ENCODE peak calls at places on chromosomes 12 and 14, in five cellular contexts. Y is PC-9, R is fibroblast of pulmonary artery, Q is esophagus squamous epithelium, X is foreskin fibroblast. F is an unnamed sample.

GRCh38 chr12:18250313-18250916 is 10.9 kb upstream of the PIK3C2G start:
- DNase-seq in R (peak), Y (no peak), X (peak), Q (no peak), F (no peak)

GRCh38 chr14:55026441-55026792 is 482 bp downstream of the WDHD1 start:
- DNase-seq in R (no peak), Y (peak), Q (no peak), X (no peak), F (no peak)

GRCh38 chr12:102960766-102961487 is 3.5 kb downstream of the ASCL1 start:
- DNase-seq in Q (no peak), X (no peak), R (no peak), Y (no peak), F (no peak)

GRCh38 chr12:52006726-52007157 is at the start of gene TAMALIN:
- DNase-seq in Q (no peak), R (peak), Y (no peak), X (no peak), F (no peak)

GRCh38 chr12:97701901-97702300 is 239.3 kb downstream of the RMST start:
- DNase-seq in X (no peak), Q (no peak), R (no peak), Y (peak), F (no peak)

GRCh38 chr12:27491226-27491625 is 32.8 kb upstream of the PPFIBP1 start:
- DNase-seq in Y (no peak), R (no peak), Q (no peak), X (no peak), F (no peak)

GRCh38 chr14:80387563-80387981 is 176.3 kb upstream of the DIO2 start:
- DNase-seq in Y (no peak), X (no peak), R (no peak), Q (no peak), F (no peak)

GRCh38 chr12:85626031-85626781 is 210.0 kb downstream of the RASSF9 start:
- DNase-seq in X (peak), R (peak), Y (peak), Q (no peak), F (no peak)

GRCh38 chr12:43011383-43011926 is 421.9 kb upstream of the PRICKLE1 start:
- DNase-seq in Y (no peak), Q (no peak), X (no peak), R (no peak), F (no peak)

GRCh38 chr12:85279449-85280137 is 427 bp upstream of the ALX1 start:
- DNase-seq in Q (no peak), R (peak), X (peak), Y (no peak), F (no peak)

GRCh38 chr14:104115691-104116543 is 22.5 kb upstream of the KIF26A start:
- DNase-seq in R (no peak), Q (no peak), Y (peak), X (no peak), F (no peak)

GRCh38 chr12:124053855-124054254 is 80.8 kb downstream of the ZNF664 start:
- DNase-seq in R (peak), Q (no peak), X (peak), Y (no peak), F (no peak)

GRCh38 chr14:69320581-69321365 is 60.8 kb downstream of the GALNT16 start:
- DNase-seq in R (no peak), Q (no peak), X (no peak), Y (no peak), F (no peak)

GRCh38 chr12:124015791-124016510 is 42.9 kb downstream of the ZNF664 start:
- DNase-seq in Q (no peak), R (no peak), Y (no peak), X (no peak), F (no peak)

GRCh38 chr12:104304261-104305004 is 894 bp downstream of the EID3 start:
- DNase-seq in Y (no peak), X (no peak), R (peak), Q (no peak), F (no peak)

GRCh38 chr14:39442293-39442692 is 10.1 kb upstream of the FBXO33 start:
- DNase-seq in R (no peak), Y (no peak), Q (no peak), X (no peak), F (no peak)

GRCh38 chr14:61226015-61226654 is 55.0 kb downstream of the TMEM30B start:
- DNase-seq in Y (no peak), X (no peak), Q (no peak), R (no peak), F (no peak)

GRCh38 chr12:6089041-6089823 is 35.2 kb downstream of the VWF start:
- DNase-seq in X (peak), Y (peak), R (no peak), Q (no peak), F (no peak)

GRCh38 chr12:108850854-108851573 is 6.4 kb downstream of the SSH1 start:
- DNase-seq in Y (no peak), Q (no peak), X (no peak), R (peak), F (no peak)

GRCh38 chr12:96487214-96487613 is 2.2 kb upstream of the CFAP54 start:
- DNase-seq in R (peak), Q (no peak), Y (peak), X (peak), F (no peak)

GRCh38 chr14:59022144-59022543 is 166.3 kb upstream of the DAAM1 start:
- DNase-seq in X (no peak), R (no peak), Y (no peak), Q (no peak), F (no peak)

GRCh38 chr14:63342381-63342780 is 23.6 kb upstream of the GPHB5 start:
- DNase-seq in Q (no peak), X (peak), R (peak), Y (no peak), F (no peak)

GRCh38 chr14:69573841-69574265 is 818 bp downstream of the CCDC177 start:
- DNase-seq in Y (no peak), X (no peak), Q (no peak), R (no peak), F (no peak)

GRCh38 chr12:25054783-25055144 is 105.9 kb upstream of the BCAT1 start:
- DNase-seq in X (peak), R (no peak), Y (no peak), Q (no peak), F (no peak)

GRCh38 chr12:111823891-111824290 is 18.1 kb upstream of the MAPKAPK5 start:
- DNase-seq in Q (no peak), Y (peak), X (no peak), R (no peak), F (no peak)

DNA sequence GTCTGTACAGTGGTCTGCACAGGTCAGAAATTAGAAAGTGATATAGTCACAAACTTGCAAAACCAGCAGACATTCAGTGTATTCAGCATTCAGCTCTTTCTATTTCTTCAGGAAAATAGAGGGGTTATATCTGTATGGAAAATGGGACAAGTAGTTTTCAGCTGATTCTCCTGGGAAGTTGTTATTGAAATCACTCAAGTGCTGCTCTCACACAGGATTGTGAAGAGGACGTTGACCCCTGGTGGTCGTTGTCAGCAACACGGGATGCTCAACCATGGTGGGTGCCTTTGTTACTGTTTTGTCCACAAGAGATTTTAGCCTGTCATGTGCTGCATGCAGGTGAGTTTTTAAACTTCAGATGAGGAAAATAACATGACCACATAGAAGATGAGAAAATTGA is 981.8 kb downstream of the TMEM121 start:
- DNase-seq in Q (no peak), Y (no peak), X (no peak), R (no peak), F (no peak)
- TF ChIP-seq CTCF in Q (no peak), Y (peak), X (no peak), R (no peak), F (no peak)

DNA sequence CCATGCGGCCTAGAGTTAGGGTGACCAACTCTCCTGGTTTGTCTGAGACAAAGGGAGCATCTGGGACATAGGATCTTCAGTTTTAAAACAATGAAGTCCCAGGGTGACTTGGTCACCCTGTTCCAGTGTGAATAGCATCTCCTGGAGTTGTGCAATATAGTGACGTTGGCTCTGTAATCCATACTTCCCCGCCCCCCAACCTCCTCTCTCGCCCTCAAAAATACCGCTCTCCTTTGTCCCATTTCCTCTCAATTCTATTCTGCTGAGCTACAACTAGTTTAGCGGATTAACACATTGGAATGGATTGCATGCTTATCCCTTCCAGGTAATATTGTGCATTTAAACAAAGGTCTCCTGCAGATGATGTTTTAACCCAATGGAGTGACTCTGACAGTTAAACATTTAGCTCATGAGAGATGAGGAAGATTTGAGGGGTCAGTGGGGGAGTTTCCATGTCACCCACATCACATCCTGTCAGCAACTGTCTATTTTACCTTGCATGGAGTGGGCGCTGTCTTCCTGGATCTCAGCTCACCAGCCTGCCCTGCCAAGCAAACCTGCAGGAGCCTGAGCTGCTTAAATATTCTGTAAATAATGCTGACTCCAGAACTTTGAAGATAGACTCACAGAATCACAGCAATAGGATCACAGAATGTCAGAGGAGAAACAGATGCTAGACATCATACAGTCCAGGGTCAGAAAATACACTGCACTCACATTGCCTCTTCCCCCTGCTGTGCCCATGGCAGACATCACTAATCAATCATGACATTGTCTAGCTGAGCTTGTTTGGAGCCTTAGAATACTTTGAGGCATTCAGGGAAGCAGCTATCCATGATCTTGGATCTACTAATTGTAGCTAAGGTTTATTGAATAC is 43.0 kb downstream of the MAP1LC3B2 start:
- DNase-seq in R (peak), Q (no peak), X (no peak), Y (no peak), F (no peak)
- H3K4me3 ChIP-seq in R (no peak), Q (no peak), X (no peak), Y (no peak), F (no peak)

DNA sequence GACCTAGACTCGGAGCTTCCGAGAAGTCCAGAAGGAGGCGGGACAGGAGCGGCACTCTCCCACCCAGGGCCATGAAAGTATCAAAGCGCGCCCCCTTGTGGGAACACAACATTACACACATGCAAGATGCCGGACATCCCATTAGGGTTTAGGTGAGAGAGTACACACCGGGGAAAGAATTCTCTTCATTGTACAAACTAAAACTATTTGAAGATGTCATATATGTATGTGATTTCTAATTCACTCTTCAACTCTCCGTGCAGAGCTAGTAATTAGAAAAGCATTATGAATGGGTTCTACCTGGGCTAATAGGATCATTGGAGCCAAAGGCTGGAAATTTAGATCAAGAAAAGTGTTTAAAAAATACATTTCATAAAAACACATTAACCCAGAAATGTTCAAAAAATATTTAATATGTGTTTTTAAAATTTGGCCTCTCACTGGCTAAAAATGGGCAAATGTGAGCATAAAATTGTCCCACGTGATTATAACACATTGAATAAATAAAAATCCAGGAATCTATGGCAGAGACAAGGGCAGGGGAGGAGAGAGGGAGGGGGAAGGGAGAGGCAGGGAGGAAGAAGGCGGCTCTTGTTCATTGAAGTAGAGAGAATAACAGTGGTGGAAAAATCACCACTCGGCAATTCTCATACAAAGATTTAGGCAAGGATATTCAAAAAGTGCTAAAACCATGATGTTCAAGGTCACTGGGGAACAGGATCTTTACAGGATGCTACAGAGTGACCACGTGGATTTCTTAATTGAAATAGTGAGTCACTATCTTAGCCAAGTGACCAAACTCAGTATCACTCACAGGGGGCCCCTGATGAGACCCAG is 38.9 kb downstream of the FBXO21 start:
- DNase-seq in X (peak), Y (no peak), Q (no peak), R (peak), F (peak)
- TF ChIP-seq CTCF in X (peak), Y (peak), Q (peak), R (peak), F (peak)

DNA sequence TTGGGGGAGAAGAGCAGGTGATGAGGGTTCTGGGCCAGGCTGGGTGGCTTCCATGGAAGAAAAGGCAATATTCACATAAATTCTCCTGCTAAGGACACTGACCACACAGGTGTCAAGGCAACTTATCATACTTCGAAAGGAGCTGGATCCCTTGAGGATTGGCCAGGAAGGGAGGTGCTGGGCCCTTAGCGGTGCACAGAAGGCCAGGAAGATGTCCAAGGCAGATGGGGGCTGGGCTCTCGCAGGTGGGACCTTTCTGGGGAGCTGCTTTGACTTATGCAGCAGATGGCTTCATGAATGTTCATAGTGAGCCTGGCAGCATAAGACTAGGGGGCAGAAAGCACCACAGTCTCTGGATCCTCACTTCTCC is 3.9 kb downstream of the CD63 start:
- DNase-seq in X (no peak), Y (peak), Q (no peak), R (no peak), F (no peak)
- H3K4me3 ChIP-seq in X (no peak), Y (no peak), Q (no peak), R (no peak), F (no peak)

GRCh38 chr14:24310666-24311604 is at the start of gene LTB4R:
- DNase-seq in Q (no peak), R (peak), Y (no peak), X (peak), F (no peak)
- TF ChIP-seq CTCF in Q (peak), R (no peak), Y (no peak), X (peak), F (peak)

DNA sequence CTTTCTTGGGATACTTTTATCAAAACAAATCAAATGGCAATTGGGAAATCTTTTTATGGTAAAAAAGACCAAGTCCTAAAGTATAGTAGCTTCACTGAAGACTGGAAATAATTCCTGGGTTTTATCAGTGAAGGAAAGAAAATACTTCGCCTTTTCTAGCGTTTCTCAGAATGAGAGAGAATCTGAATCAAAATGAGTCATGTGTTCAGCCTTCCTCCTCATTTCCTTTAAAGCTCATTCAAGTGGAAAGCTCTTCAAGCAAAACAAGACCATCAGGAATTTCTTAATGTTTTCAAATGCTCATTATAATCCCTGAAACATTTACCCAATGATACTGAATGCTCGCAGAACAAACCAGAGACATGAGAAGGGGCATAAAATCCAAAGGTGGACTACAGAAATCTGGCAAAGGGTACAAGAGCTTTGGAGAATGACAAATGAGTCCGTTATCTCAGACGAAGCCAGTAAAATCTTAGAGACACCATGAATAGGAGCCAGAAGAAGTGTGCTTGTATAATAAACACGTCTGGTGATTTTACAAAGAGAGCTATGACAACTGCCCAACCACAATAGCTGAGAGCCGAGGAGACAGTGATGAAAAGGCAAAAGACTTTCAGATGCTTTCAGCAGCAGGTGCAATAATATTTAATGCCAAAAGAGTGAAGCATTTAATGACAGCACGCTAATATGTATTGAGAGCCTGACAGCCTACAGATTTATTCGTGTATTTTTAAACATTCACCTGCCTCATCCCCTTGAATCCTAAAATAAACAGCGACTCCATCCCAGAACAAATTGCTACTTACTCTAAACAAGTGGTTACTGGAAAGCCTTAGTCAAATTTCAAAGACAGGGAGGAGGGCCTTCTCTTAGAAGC is 19.1 kb downstream of the SPRING1 start:
- DNase-seq in R (peak), X (no peak), Y (peak), Q (no peak), F (no peak)
- H3K4me3 ChIP-seq in R (no peak), X (no peak), Y (no peak), Q (no peak), F (no peak)

DNA sequence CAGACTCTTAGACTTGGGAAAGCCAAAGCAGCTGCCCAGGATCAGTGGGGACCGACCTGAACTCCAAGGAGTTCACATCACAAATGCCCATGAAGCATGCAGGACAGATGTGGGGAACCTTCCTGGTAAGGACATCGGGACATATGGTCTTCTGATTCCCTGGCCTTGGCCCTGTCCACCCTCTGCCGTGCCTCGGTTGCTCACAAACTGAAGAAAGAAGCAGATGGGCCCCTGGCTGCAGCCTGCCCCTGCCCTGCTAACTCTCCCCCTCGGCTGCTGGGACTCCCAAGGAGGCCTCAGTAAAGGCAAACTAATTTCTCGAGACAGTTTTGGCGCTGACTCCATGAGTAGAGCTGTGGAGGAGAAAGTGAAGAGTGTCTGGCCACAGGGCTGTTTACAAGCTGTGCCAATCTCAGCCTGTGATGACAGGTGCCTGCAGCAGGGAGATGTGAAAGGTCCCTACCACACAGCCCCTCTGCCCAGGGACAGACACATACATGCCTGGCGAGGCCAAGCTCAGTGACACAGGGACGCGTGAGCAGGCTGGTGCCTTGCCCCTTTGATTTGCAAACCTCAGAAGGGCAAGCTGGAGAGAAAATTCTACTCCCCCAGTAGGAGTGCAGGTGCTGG is 48.6 kb downstream of the ISCA2 start:
- DNase-seq in Q (no peak), R (no peak), Y (no peak), X (no peak), F (no peak)
- TF ChIP-seq CTCF in Q (no peak), R (no peak), Y (no peak), X (no peak), F (no peak)

GRCh38 chr12:120196363-120196762 is 1.8 kb upstream of the GCN1 start:
- DNase-seq in Y (peak), R (no peak), Q (no peak), X (no peak), F (no peak)

GRCh38 chr12:120194534-120195395 is at the start of gene GCN1:
- DNase-seq in R (peak), Q (no peak), Y (peak), X (peak), F (peak)

GRCh38 chr12:120199025-120199424 is 1.9 kb downstream of the RPLP0 start:
- DNase-seq in Q (no peak), X (no peak), Y (no peak), R (no peak), F (no peak)

GRCh38 chr12:120199595-120200306 is 1.2 kb downstream of the RPLP0 start:
- DNase-seq in X (peak), Q (no peak), R (peak), Y (peak), F (no peak)

GRCh38 chr12:120197542-120197887 is 3.0 kb upstream of the GCN1 start:
- DNase-seq in Q (no peak), X (no peak), R (no peak), Y (no peak), F (no peak)
- H3K4me3 ChIP-seq in Q (no peak), X (no peak), R (no peak), Y (peak), F (no peak)

F was measured in thoracic aorta.